ENCODE peak calls at places on chromosomes 12 and 14, in five cellular contexts. N, V, F, R and A are unnamed samples. For H3K4me1, H3K9me3 and H3K27me3, the result is how much of the 10 kb centered on the place peaks cover.

GRCh38 chr12:81992461-81992860 is 233.3 kb upstream of the PPFIA2 start:
- DNase-seq in N (no peak), R (no peak), V (no peak), F (no peak), A (no peak)

GRCh38 chr12:10042167-10042566 is 11.7 kb downstream of the CLEC9A start:
- DNase-seq in V (peak), F (no peak), N (no peak), R (no peak), A (no peak)

GRCh38 chr12:29153231-29153630 is 4.2 kb downstream of the FAR2 start:
- DNase-seq in V (peak), R (no peak), N (no peak), F (no peak), A (no peak)

GRCh38 chr12:50062733-50063452 is 5.5 kb downstream of the ASIC1 start:
- DNase-seq in R (no peak), V (no peak), N (no peak), F (no peak), A (no peak)

GRCh38 chr12:104549820-104550480 is 93.2 kb downstream of the CHST11 start:
- DNase-seq in V (no peak), F (no peak), R (no peak), N (no peak), A (no peak)

GRCh38 chr12:67241482-67241881 is 27.7 kb upstream of the CAND1 start:
- DNase-seq in F (no peak), V (no peak), N (no peak), R (no peak), A (no peak)

GRCh38 chr14:58749066-58749669 is 111.4 kb downstream of the DACT1 start:
- DNase-seq in V (peak), F (peak), R (peak), N (no peak), A (no peak)

GRCh38 chr14:56129941-56130340 is 11.7 kb downstream of the PELI2 start:
- DNase-seq in R (no peak), N (peak), V (no peak), F (no peak), A (no peak)

GRCh38 chr14:77868552-77869300 is 68.8 kb downstream of the ADCK1 start:
- DNase-seq in N (no peak), V (no peak), R (no peak), F (no peak), A (no peak)

GRCh38 chr12:52125499-52125900 is 46.0 kb downstream of the SMIM41 start:
- DNase-seq in R (peak), V (no peak), N (no peak), F (no peak), A (peak)

GRCh38 chr12:121711925-121712461 is 559 bp upstream of the TMEM120B start:
- DNase-seq in F (peak), R (peak), N (peak), V (no peak), A (no peak)

GRCh38 chr12:45205165-45205825 is 10.6 kb upstream of the ANO6 start:
- DNase-seq in F (no peak), N (no peak), V (peak), R (no peak), A (no peak)

GRCh38 chr12:91194500-91194899 is 11.9 kb upstream of the DCN start:
- DNase-seq in V (no peak), F (no peak), R (no peak), N (no peak), A (no peak)

GRCh38 chr12:68812553-68813241 is 4.7 kb downstream of the MDM2 start:
- DNase-seq in N (no peak), R (no peak), F (no peak), V (no peak), A (no peak)

GRCh38 chr12:93167841-93168492 is 209.8 kb upstream of the NUDT4 start:
- DNase-seq in V (peak), R (no peak), F (peak), N (no peak), A (no peak)

GRCh38 chr12:46299846-46300245 is 31.0 kb upstream of the SLC38A1 start:
- DNase-seq in V (no peak), F (no peak), N (no peak), R (no peak), A (no peak)

GRCh38 chr12:65632131-65632855 is 192.0 kb upstream of the HMGA2 start:
- DNase-seq in N (peak), R (no peak), F (no peak), V (no peak), A (no peak)

GRCh38 chr12:3216726-3217682 is 139.8 kb downstream of the TSPAN9 start:
- DNase-seq in R (peak), N (peak), F (no peak), V (no peak), A (no peak)

GRCh38 chr12:123937707-123938600 is 34.7 kb downstream of the CCDC92 start:
- DNase-seq in N (no peak), F (no peak), R (no peak), V (peak), A (no peak)

GRCh38 chr12:130184531-130185090 is 22.3 kb downstream of the FZD10 start:
- DNase-seq in F (no peak), V (no peak), R (no peak), N (no peak), A (no peak)

GRCh38 chr14:72000907-72001306 is 68.7 kb downstream of the RGS6 start:
- DNase-seq in N (peak), V (no peak), F (no peak), R (peak), A (peak)

GRCh38 chr12:91007531-91008290 is 2.9 kb upstream of the EPYC start:
- DNase-seq in R (no peak), N (no peak), F (no peak), V (peak), A (no peak)

GRCh38 chr12:6847676-6848075 is 3.4 kb downstream of the CDCA3 start:
- DNase-seq in V (no peak), F (no peak), R (no peak), N (no peak), A (no peak)

GRCh38 chr12:6199531-6200265 is 502 bp upstream of the CD9 start:
- DNase-seq in F (peak), V (peak), N (peak), R (peak), A (peak)

GRCh38 chr12:80178846-80179245 is 79.5 kb downstream of the OTOGL start:
- DNase-seq in F (no peak), R (no peak), V (peak), N (no peak), A (no peak)

DNA sequence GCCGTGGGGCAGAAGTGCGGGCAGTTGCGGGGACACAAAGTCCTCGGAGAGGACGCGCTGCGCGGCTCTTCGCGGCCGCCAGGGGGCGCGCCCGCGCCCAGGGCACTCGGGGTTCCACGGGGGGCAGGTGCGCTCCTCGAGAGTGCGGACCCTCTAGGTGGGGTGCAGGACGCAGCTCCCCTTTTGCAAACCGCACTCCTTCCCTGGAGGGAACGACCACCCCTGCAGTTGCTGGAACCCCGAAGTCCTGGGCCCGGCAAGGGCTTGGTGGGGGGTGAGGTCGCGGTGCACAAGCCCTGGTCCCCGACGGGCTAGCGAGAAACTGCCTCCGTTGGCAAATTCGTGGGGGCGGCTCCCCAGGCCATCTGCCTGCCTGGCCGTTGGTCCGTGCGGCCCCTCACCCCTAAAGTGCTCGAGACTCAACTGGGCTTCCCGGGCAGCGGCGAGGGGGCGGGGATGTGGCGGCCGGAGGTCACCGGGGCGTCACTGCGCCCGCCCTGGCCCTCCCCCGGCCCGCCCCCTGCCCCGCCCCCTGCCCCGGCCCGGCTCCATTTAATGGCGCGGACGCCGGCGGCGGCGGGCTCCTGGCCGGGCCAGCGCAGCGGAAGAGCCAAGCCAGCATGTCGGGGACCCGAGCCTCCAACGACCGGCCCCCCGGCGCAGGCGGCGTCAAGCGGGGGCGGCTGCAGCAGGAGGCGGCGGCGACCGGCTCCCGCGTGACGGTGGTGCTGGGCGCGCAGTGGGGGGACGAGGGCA is at the start of gene ADSS1:
- DNase-seq in R (peak), F (peak), V (peak), N (peak), A (peak)
- H3K4me1 ChIP-seq in R (half or more), F (under half), V (under half), N (under half), A (under half)

GRCh38 chr12:99454539-99455172 is 192.9 kb upstream of the GARIN6 start:
- DNase-seq in V (no peak), F (no peak), N (no peak), R (no peak), A (no peak)
- H3K9me3 ChIP-seq in V (under half), F (under half), N (under half), R (under half), A (under half)

DNA sequence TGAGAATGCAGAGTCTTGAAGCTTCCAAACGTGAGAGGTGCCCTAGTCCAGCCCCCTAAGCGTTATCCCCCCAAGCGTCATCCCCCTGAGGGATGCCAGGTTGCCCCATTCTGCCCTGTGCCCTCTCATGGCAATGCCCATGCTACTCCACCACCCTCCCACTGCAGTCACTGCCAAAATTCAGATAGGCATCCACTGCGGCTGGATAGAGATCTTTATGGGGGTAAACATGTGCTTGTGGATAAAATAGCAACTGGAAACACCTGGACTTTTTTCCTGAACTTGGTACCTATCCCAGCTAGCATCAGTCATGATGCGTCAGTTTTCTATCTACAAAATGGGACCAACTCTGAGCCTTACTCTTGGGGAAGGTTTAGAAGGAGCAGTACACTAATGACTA is 92.7 kb upstream of the HOXC13 start:
- DNase-seq in V (no peak), N (no peak), F (no peak), R (no peak), A (no peak)
- H3K27me3 ChIP-seq in V (under half), N (under half), F (under half), R (under half), A (under half)

DNA sequence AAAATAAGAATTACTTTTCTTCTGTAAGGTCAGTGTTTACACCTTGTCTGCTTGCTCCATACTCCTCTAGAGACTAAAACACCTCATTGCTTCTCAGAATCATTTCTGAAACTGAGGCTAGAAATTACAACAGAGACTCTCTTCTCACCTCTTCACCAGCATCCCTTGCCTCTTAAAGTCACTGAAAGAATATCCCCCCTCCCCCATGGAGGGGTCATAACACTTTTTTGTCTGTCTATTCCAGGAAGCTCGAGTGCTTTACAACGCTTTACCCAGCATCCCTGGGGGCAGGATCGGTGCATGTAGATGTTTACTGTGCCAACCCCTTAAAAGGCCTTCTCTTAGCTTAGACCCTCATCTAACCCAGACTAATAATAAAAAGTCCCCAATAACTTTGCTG is 29.0 kb downstream of the PRKCH start:
- DNase-seq in R (no peak), V (no peak), F (no peak), N (no peak), A (no peak)
- H3K4me1 ChIP-seq in R (under half), V (under half), F (under half), N (under half), A (under half)